ENCODE peak calls at places on chromosomes 3 and 15, in seven cellular contexts. Z, V, N, T, C, D and F are unnamed samples.

GRCh38 chr15:48928877-48929538 is 34.7 kb downstream of the SHC4 start:
- DNase-seq in C (no peak), V (no peak), N (no peak), D (no peak), T (no peak), Z (no peak), F (no peak)

GRCh38 chr3:132180337-132180791 is 136.8 kb upstream of the ACP3 start:
- DNase-seq in C (peak), V (peak), D (peak), Z (peak), N (peak), T (no peak), F (no peak)

GRCh38 chr15:98873441-98874218 is 134.0 kb downstream of the PGPEP1L start:
- DNase-seq in T (no peak), N (no peak), V (peak), D (no peak), C (no peak), Z (no peak), F (no peak)

GRCh38 chr15:90227816-90228772 is 5.6 kb downstream of the CIB1 start:
- DNase-seq in C (no peak), Z (no peak), N (no peak), V (no peak), T (peak), D (peak), F (no peak)

GRCh38 chr15:54131410-54131809 is 153.2 kb downstream of the UNC13C start:
- DNase-seq in N (no peak), C (no peak), D (no peak), Z (no peak), V (no peak), T (no peak), F (no peak)

GRCh38 chr15:66515901-66516322 is 10.8 kb downstream of the ZWILCH start:
- DNase-seq in T (no peak), D (no peak), C (no peak), Z (no peak), N (no peak), V (peak), F (no peak)

GRCh38 chr3:194395767-194396527 is 3.1 kb downstream of the GP5 start:
- DNase-seq in Z (peak), D (peak), C (no peak), V (no peak), N (peak), T (no peak), F (no peak)

GRCh38 chr15:74037171-74038117 is 42.9 kb downstream of the PML start:
- DNase-seq in N (no peak), D (no peak), Z (no peak), T (no peak), C (no peak), V (no peak), F (peak)

GRCh38 chr15:76058714-76059319 is 968 bp upstream of the TMEM266 start:
- DNase-seq in C (peak), T (peak), D (peak), Z (peak), N (peak), V (no peak), F (no peak)

GRCh38 chr15:74238984-74239645 is 3.0 kb downstream of the CCDC33 start:
- DNase-seq in Z (no peak), V (no peak), T (no peak), D (no peak), N (no peak), C (no peak), F (no peak)

GRCh38 chr15:67076147-67076843 is 10.9 kb downstream of the SMAD3 start:
- DNase-seq in Z (no peak), N (no peak), C (peak), D (no peak), T (no peak), V (peak), F (no peak)

GRCh38 chr15:78538358-78538757 is 1.9 kb upstream of the PSMA4 start:
- DNase-seq in C (no peak), T (no peak), N (no peak), V (no peak), Z (no peak), D (no peak), F (no peak)

DNA sequence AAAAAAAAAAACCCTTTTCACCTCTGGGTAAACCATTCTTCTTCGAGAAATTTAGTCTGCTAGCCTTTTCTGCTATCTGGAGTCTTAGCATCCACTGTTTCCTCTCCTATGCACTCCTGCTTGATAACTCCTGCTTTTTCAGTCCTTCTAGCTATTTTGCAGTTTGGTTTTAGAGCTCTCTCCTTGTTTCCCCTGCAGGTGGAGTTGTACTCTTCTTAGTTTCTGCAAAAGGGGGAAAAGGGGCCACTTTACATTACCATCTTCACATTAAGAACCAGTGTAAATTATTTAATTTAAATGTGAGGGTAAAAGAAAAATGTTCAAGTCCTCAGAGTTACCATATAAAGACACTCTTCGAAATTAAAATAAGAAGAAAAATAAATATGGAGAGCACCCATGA is 23.6 kb upstream of the MYLK start:
- DNase-seq in V (no peak), C (no peak), D (no peak), T (no peak), N (no peak), Z (no peak), F (no peak)
- TF ChIP-seq CTCF in V (no peak), C (no peak), D (no peak), T (no peak), N (peak), Z (no peak), F (no peak)

GRCh38 chr3:149812165-149812605 is 830 bp upstream of the RNF13 start:
- DNase-seq in V (no peak), T (no peak), D (no peak), Z (no peak), C (no peak), N (no peak), F (no peak)

GRCh38 chr3:149813367-149814281 is 609 bp downstream of the RNF13 start:
- DNase-seq in N (peak), Z (peak), T (no peak), D (peak), V (peak), C (peak), F (no peak)

GRCh38 chr3:149815318-149815717 is 2.3 kb downstream of the RNF13 start:
- DNase-seq in N (no peak), V (no peak), T (no peak), C (no peak), Z (no peak), D (no peak), F (no peak)

GRCh38 chr3:149810846-149811245 is 2.2 kb upstream of the RNF13 start:
- DNase-seq in Z (no peak), N (no peak), V (no peak), T (no peak), C (no peak), D (no peak), F (no peak)

GRCh38 chr3:149812606-149813366 is at the start of gene RNF13:
- DNase-seq in V (peak), D (peak), Z (peak), C (peak), N (peak), T (peak), F (peak)
- TF ChIP-seq CTCF in V (no peak), D (no peak), Z (no peak), C (no peak), N (no peak), T (no peak), F (no peak)

GRCh38 chr15:58933311-58934113 is at the start of gene SLTM:
- DNase-seq in T (peak), N (peak), V (peak), Z (peak), D (peak), C (peak), F (peak)
- TF ChIP-seq CTCF in T (no peak), N (peak), V (peak), Z (no peak), D (peak), C (peak), F (peak)

GRCh38 chr3:166900866-166901577 is 479.1 kb downstream of the ZBBX start:
- DNase-seq in D (no peak), C (no peak), V (no peak), N (no peak), Z (no peak), T (no peak), F (no peak)

DNA sequence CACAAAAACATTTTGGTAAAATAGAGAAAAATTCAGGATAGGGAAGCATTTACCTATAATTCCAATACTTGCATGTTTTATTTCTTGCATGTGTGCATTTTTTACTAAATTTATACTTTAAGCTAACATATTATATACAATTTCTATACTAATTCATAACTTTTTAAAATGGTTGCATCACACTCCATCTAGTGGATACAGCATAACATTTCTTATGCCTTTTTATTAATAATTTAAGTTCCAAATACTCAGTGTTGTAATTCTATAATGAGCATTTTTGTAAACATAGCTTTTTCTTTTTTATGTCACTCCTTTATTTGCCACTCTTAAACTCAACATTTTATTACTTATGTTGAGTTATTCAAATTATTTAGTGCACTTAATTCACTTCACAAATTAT is 477.7 kb downstream of the ZBBX start:
- DNase-seq in N (no peak), D (no peak), V (no peak), Z (no peak), C (no peak), T (no peak), F (no peak)
- TF ChIP-seq CTCF in N (no peak), D (peak), V (no peak), Z (no peak), C (no peak), T (no peak), F (peak)

DNA sequence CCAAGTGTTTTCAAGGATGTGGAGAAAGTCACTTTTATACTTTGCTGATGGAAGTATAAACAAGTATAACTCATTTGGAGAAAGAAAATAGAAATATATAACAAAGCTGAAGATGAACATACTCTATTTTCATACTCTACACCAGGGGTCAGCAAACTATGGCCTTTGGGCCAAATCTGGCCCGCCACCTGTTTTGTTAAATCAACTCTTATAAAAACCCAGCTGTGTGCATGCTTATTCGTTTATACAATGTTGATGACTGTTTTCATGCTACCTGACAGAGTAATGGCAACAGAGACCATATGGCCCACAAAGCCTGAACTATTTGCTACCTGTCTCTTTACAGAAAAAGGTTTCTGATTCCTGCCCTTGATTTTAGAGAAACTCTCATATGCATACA is 124.0 kb downstream of the NR1D2 start:
- DNase-seq in D (peak), V (peak), Z (no peak), C (no peak), T (no peak), N (no peak), F (no peak)
- TF ChIP-seq CTCF in D (peak), V (no peak), Z (no peak), C (no peak), T (peak), N (peak), F (peak)